ENCODE peak calls at places on chromosomes 3 and 15, in four cellular contexts. O, T, H and S are unnamed samples.
A peak's percentile ranks its signal among the peaks of the same experiment; 100 is the strongest.

GRCh38 chr15:57563416-57563815 is 28.3 kb upstream of the MYZAP start:
- DNase-seq in H (no peak), O (no peak), T (no peak), S (no peak)

GRCh38 chr3:130711885-130712284 is 34.7 kb downstream of the PIK3R4 start:
- DNase-seq in O (no peak), H (no peak), T (no peak), S (no peak)

GRCh38 chr3:4994144-4994730 is 15.0 kb downstream of the BHLHE40 start:
- DNase-seq in T (no peak), H (no peak), O (no peak), S (no peak)

GRCh38 chr3:15645740-15646490 is 44.4 kb downstream of the BTD start:
- DNase-seq in H (no peak), T (no peak), O (peak; percentile 70), S (no peak)

GRCh38 chr15:86879250-86880229 is 799.9 kb downstream of the AGBL1 start:
- DNase-seq in T (no peak), H (no peak), O (no peak), S (no peak)

GRCh38 chr3:177905173-177905894 is 630.9 kb upstream of the KCNMB2 start:
- DNase-seq in H (no peak), T (no peak), O (no peak), S (no peak)

GRCh38 chr3:38649500-38650247 is at the start of gene SCN5A:
- DNase-seq in H (peak; percentile 99), O (peak; percentile 94), T (peak; percentile 82), S (peak; percentile 61)

GRCh38 chr15:69540622-69541021 is 88.0 kb downstream of the RPLP1 start:
- DNase-seq in O (peak; percentile 62), H (no peak), T (no peak), S (no peak)

GRCh38 chr3:48155122-48155521 is 33.1 kb downstream of the CDC25A start:
- DNase-seq in H (no peak), T (no peak), O (no peak), S (no peak)

GRCh38 chr3:168312991-168313390 is 217.3 kb upstream of the GOLIM4 start:
- DNase-seq in T (no peak), H (no peak), O (peak; percentile 15), S (no peak)

GRCh38 chr3:71652786-71653419 is 69.4 kb upstream of the FOXP1 start:
- DNase-seq in O (peak; percentile 70), T (no peak), H (peak; percentile 16), S (no peak)

GRCh38 chr3:4983739-4984510 is 4.7 kb downstream of the BHLHE40 start:
- DNase-seq in O (no peak), H (peak; percentile 54), T (no peak), S (no peak)

GRCh38 chr3:121488628-121489027 is 57.2 kb downstream of the POLQ start:
- DNase-seq in T (no peak), O (no peak), H (no peak), S (no peak)

DNA sequence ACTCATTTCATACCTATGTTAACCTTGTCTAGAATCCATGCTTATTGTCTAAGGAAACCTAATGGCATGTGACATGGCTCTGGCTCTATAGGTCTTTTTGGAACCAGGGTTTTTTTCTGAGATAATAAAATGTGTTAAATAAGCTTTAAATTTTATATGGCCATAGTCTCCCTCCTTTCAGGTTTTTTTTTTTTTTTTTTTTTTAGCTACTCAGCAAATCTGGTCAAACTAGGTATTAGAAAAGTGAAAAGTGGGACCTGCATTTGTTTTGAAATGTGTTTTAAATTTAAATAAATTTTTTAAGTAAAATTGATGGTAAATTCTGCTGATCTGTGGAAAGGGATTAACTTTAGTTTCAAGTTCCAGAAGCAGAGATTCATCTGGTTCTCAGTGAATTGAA is 52.1 kb upstream of the NANOGP8 start:
- DNase-seq in H (no peak), T (no peak), O (no peak), S (no peak)
- TF ChIP-seq USF2 in H (no peak), T (no peak), O (no peak), S (no peak)

GRCh38 chr15:80403712-80404056 is 498 bp upstream of the ARNT2 start:
- DNase-seq in O (no peak), T (peak; percentile 71), H (no peak), S (peak; percentile 49)
- TF ChIP-seq TEAD4 in O (no peak), T (no peak), H (no peak), S (no peak)

GRCh38 chr3:194381460-194381875 is 11.9 kb upstream of the LRRC15 start:
- DNase-seq in T (no peak), O (peak; percentile 87), H (no peak), S (no peak)

GRCh38 chr3:194380300-194380699 is 10.8 kb upstream of the LRRC15 start:
- DNase-seq in O (no peak), H (no peak), T (no peak), S (no peak)

GRCh38 chr3:194377708-194378107 is 8.2 kb upstream of the LRRC15 start:
- DNase-seq in H (no peak), T (no peak), O (no peak), S (no peak)

GRCh38 chr3:194379231-194379630 is 9.7 kb upstream of the LRRC15 start:
- DNase-seq in T (no peak), O (no peak), H (no peak), S (no peak)

DNA sequence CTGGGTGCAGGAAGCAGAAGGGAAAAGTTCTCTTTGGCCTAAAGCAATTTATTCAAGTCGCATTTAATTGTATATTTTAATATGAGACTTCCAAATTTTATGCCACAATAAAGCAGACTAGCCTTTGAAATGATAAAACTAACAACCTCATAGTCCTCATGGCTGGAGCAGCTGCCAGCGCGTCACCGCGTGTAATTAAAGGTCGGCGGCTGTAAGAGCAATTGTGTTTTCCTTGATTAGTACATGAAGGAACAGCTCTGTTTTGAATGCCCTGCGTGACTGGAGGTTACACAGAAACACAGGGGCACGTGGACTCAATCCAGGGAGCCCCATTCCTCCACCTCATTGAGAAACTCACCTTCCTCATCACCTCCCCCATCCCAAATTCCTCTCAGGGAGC is 10.1 kb upstream of the LRRC15 start:
- DNase-seq in O (no peak), H (no peak), T (no peak), S (no peak)
- TF ChIP-seq USF2 in O (no peak), H (no peak), T (no peak), S (no peak)

GRCh38 chr3:50617096-50617791 is at the start of gene MAPKAPK3:
- DNase-seq in H (no peak), O (no peak), T (no peak), S (no peak)

GRCh38 chr3:50616770-50617095 is 218 bp upstream of the MAPKAPK3 start:
- DNase-seq in H (peak; percentile 91), T (peak; percentile 98), O (peak; percentile 93), S (peak; percentile 97)

GRCh38 chr3:50615190-50615589 is 1.8 kb upstream of the MAPKAPK3 start:
- DNase-seq in O (no peak), T (no peak), H (no peak), S (no peak)

GRCh38 chr3:50617911-50618481 is 1.0 kb downstream of the MAPKAPK3 start:
- DNase-seq in H (no peak), T (no peak), O (no peak), S (no peak)

GRCh38 chr3:50616003-50616769 is 765 bp upstream of the MAPKAPK3 start:
- DNase-seq in H (peak; percentile 50), T (peak; percentile 90), O (peak; percentile 90), S (peak; percentile 91)
- TF ChIP-seq TEAD4 in H (no peak), T (peak; percentile 76), O (no peak), S (no peak)

DNA sequence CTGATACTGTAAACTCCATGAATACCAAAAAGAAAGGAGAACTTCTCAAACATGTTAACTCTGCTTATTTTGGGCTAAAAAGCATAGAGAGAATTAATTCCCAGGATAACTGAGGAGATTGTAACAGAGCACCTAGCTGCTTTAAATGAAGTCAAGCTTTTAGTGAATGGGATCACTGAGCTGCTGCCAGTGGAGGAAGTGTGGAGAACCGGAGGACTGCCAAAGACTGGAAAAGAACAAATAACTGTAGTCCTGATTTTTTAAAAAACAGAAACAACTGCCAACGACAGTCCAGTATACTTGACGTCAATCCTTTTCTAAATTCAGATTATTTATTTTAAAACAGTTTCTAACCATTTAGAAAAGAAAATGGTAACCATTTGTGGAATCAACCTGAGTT is 3.3 kb downstream of the C3orf70 start:
- DNase-seq in O (no peak), H (no peak), T (no peak), S (no peak)
- TF ChIP-seq USF2 in O (no peak), H (no peak), T (no peak), S (no peak)

GRCh38 chr15:79091204-79091867 is 756 bp upstream of the RASGRF1 start:
- DNase-seq in O (peak; percentile 81), H (no peak), T (peak; percentile 67), S (peak; percentile 51)
- TF ChIP-seq TEAD4 in O (no peak), H (no peak), T (no peak), S (no peak)

DNA sequence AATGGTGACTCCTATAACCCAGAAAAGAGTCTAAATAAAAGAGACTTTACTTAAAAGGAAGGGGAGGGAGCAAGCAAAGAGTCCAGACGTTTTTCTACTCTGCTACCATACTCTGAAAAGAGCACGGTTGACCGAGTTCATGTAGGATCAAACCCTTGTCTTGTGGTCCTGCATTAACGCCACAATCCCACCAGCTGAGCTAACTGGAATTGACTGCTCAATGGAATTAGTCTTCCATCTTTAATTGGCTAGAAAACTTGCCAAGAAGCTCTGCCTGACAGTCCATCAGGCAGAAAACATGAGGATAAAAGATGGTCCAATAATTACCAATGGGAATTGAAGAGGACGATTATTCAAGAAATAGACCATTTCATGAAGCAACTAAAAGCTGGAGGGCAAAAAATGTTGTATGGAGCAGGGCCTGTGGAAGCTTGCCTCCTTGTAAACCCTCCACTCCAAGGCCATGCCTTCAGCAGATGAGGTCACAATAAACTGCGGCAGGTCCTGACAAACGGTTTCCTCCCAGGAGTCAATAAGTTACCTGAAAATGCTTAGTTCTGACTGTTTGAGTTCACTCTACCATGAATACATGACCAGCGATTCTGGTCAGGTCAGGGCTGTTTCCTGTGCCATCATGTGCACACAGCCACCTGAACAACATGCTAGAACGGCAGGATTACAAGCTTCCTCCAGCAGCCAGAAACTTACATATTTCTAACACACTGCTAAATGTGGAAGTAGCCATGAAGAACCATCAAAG is 35.6 kb upstream of the ARHGEF3 start:
- DNase-seq in H (no peak), T (no peak), O (no peak), S (no peak)
- TF ChIP-seq USF2 in H (no peak), T (no peak), O (no peak), S (no peak)

GRCh38 chr3:147415819-147416218 is 6.7 kb downstream of the ZIC1 start:
- DNase-seq in O (no peak), H (no peak), T (no peak), S (no peak)
- TF ChIP-seq TEAD4 in O (no peak), H (no peak), T (no peak), S (no peak)